ENCODE peak calls at places on chromosomes 7 and 10, in six cellular contexts. One of them, this sample, is unnamed.
A peak's percentile ranks its signal among the peaks of the same experiment; 100 is the strongest.

GRCh38 chr10:117896517-117896916 is 150.2 kb downstream of the RAB11FIP2 start:
- DNase-seq in HuH-7.5: no peak
- DNase-seq in colonic mucosa: no peak
- DNase-seq in foreskin keratinocyte: no peak
- DNase-seq in A549: no peak
- DNase-seq in aorta: no peak
- DNase-seq in this sample: no peak

GRCh38 chr10:127840884-127841283 is 51.9 kb downstream of the CLRN3 start:
- DNase-seq in HuH-7.5: no peak
- DNase-seq in colonic mucosa: no peak
- DNase-seq in foreskin keratinocyte: no peak
- DNase-seq in A549: no peak
- DNase-seq in aorta: no peak
- DNase-seq in this sample: no peak

GRCh38 chr10:111347386-111348005 is 270.7 kb downstream of the ADRA2A start:
- DNase-seq in HuH-7.5: no peak
- DNase-seq in colonic mucosa: peak; percentile 84
- DNase-seq in foreskin keratinocyte: no peak
- DNase-seq in A549: no peak
- DNase-seq in aorta: no peak
- DNase-seq in this sample: no peak

GRCh38 chr7:111292026-111292430 is 201.1 kb downstream of the LRRN3 start:
- DNase-seq in HuH-7.5: no peak
- DNase-seq in colonic mucosa: no peak
- DNase-seq in foreskin keratinocyte: no peak
- DNase-seq in A549: no peak
- DNase-seq in aorta: no peak
- DNase-seq in this sample: no peak

GRCh38 chr10:36446873-36447272 is 678.5 kb upstream of the ANKRD30A start:
- DNase-seq in HuH-7.5: no peak
- DNase-seq in colonic mucosa: no peak
- DNase-seq in foreskin keratinocyte: peak; percentile 55
- DNase-seq in A549: no peak
- DNase-seq in aorta: no peak
- DNase-seq in this sample: peak; percentile 26

GRCh38 chr7:138892016-138892630 is 89.1 kb downstream of the KIAA1549 start:
- DNase-seq in HuH-7.5: no peak
- DNase-seq in colonic mucosa: no peak
- DNase-seq in foreskin keratinocyte: no peak
- DNase-seq in A549: no peak
- DNase-seq in aorta: no peak
- DNase-seq in this sample: no peak

GRCh38 chr10:125639846-125640245 is 43.1 kb downstream of the TEX36 start:
- DNase-seq in HuH-7.5: no peak
- DNase-seq in colonic mucosa: no peak
- DNase-seq in foreskin keratinocyte: no peak
- DNase-seq in A549: no peak
- DNase-seq in aorta: no peak
- DNase-seq in this sample: no peak

GRCh38 chr7:76505168-76506080 is 4.9 kb upstream of the UPK3B start:
- DNase-seq in HuH-7.5: no peak
- DNase-seq in colonic mucosa: no peak
- DNase-seq in foreskin keratinocyte: no peak
- DNase-seq in A549: no peak
- DNase-seq in aorta: no peak
- DNase-seq in this sample: no peak

GRCh38 chr10:73253226-73253557 is 748 bp upstream of the MRPS16 start:
- DNase-seq in HuH-7.5: no peak
- DNase-seq in colonic mucosa: peak; percentile 19
- DNase-seq in foreskin keratinocyte: no peak
- DNase-seq in A549: peak; percentile 45
- DNase-seq in aorta: no peak
- DNase-seq in this sample: no peak

GRCh38 chr7:492714-493065 is 27.0 kb downstream of the PDGFA start:
- DNase-seq in HuH-7.5: no peak
- DNase-seq in colonic mucosa: no peak
- DNase-seq in foreskin keratinocyte: no peak
- DNase-seq in A549: no peak
- DNase-seq in aorta: peak; percentile 67
- DNase-seq in this sample: no peak

GRCh38 chr7:123054357-123055133 is 59.0 kb upstream of the TAS2R16 start:
- DNase-seq in HuH-7.5: no peak
- DNase-seq in colonic mucosa: no peak
- DNase-seq in foreskin keratinocyte: peak; percentile 14
- DNase-seq in A549: no peak
- DNase-seq in aorta: no peak
- DNase-seq in this sample: no peak

GRCh38 chr10:132234860-132235259 is 48.1 kb downstream of the DPYSL4 start:
- DNase-seq in HuH-7.5: no peak
- DNase-seq in colonic mucosa: no peak
- DNase-seq in foreskin keratinocyte: no peak
- DNase-seq in A549: no peak
- DNase-seq in aorta: no peak
- DNase-seq in this sample: no peak

GRCh38 chr7:17085186-17085585 is 203.4 kb upstream of the AGR3 start:
- DNase-seq in HuH-7.5: no peak
- DNase-seq in colonic mucosa: no peak
- DNase-seq in foreskin keratinocyte: no peak
- DNase-seq in A549: no peak
- DNase-seq in aorta: no peak
- DNase-seq in this sample: no peak

GRCh38 chr10:125101581-125101980 is 58.8 kb downstream of the CTBP2 start:
- DNase-seq in HuH-7.5: no peak
- DNase-seq in colonic mucosa: no peak
- DNase-seq in foreskin keratinocyte: no peak
- DNase-seq in A549: no peak
- DNase-seq in aorta: peak; percentile 22
- DNase-seq in this sample: no peak

GRCh38 chr10:129360046-129360445 is 107.0 kb upstream of the MGMT start:
- DNase-seq in HuH-7.5: no peak
- DNase-seq in colonic mucosa: no peak
- DNase-seq in foreskin keratinocyte: no peak
- DNase-seq in A549: no peak
- DNase-seq in aorta: no peak
- DNase-seq in this sample: no peak

GRCh38 chr7:138919256-138919655 is 61.9 kb downstream of the KIAA1549 start:
- DNase-seq in HuH-7.5: no peak
- DNase-seq in colonic mucosa: no peak
- DNase-seq in foreskin keratinocyte: no peak
- DNase-seq in A549: no peak
- DNase-seq in aorta: no peak
- DNase-seq in this sample: no peak